ENCODE peak calls at places on chromosomes 11 and 22, in ten cellular contexts. X, O, E, A, L, G, R, K, N and U are unnamed samples.

GRCh38 chr11:62603072-62603408 is 1.4 kb upstream of the MTA2 start:
- DNase-seq in X (peak), O (no peak), E (no peak), A (no peak), L (no peak), G (no peak), R (peak), K (no peak), N (no peak), U (no peak)

GRCh38 chr11:130403301-130403804 is 25.1 kb downstream of the ADAMTS8 start:
- DNase-seq in X (no peak), O (no peak), E (no peak), A (no peak), L (peak), G (peak), R (no peak), K (peak), N (peak), U (no peak)

GRCh38 chr11:111936045-111936400 is 1.1 kb upstream of the DIXDC1 start:
- DNase-seq in X (no peak), O (no peak), E (peak), A (no peak), L (no peak), G (no peak), R (no peak), K (no peak), N (no peak), U (no peak)

GRCh38 chr11:75516886-75517285 is 8.9 kb downstream of the GDPD5 start:
- DNase-seq in X (no peak), O (no peak), E (no peak), A (no peak), L (no peak), G (no peak), R (no peak), K (no peak), N (no peak), U (no peak)

GRCh38 chr11:33690290-33691050 is 10.2 kb downstream of the C11orf91 start:
- DNase-seq in X (no peak), O (no peak), E (no peak), A (no peak), L (peak), G (peak), R (peak), K (peak), N (peak), U (no peak)

GRCh38 chr11:21806508-21806907 is 386.4 kb upstream of the ANO5 start:
- DNase-seq in X (no peak), O (no peak), E (no peak), A (no peak), L (no peak), G (no peak), R (no peak), K (no peak), N (no peak), U (no peak)

GRCh38 chr22:41524283-41524682 is 20.0 kb downstream of the POLR3H start:
- DNase-seq in X (no peak), O (peak), E (no peak), A (no peak), L (no peak), G (peak), R (peak), K (peak), N (peak), U (no peak)

GRCh38 chr22:27212617-27213177 is 555.3 kb downstream of the MIAT start:
- DNase-seq in X (peak), O (no peak), E (peak), A (no peak), L (peak), G (peak), R (peak), K (peak), N (peak), U (no peak)

GRCh38 chr11:62054484-62055121 is 69.2 kb upstream of the INCENP start:
- DNase-seq in X (peak), O (peak), E (peak), A (no peak), L (no peak), G (peak), R (no peak), K (no peak), N (peak), U (no peak)

GRCh38 chr11:11717064-11717725 is 95.4 kb upstream of the GALNT18 start:
- DNase-seq in X (no peak), O (no peak), E (no peak), A (no peak), L (no peak), G (no peak), R (no peak), K (no peak), N (no peak), U (no peak)

GRCh38 chr11:93034640-93035039 is 65.2 kb downstream of the MTNR1B start:
- DNase-seq in X (no peak), O (no peak), E (no peak), A (no peak), L (no peak), G (no peak), R (no peak), K (no peak), N (no peak), U (no peak)

GRCh38 chr11:27700351-27701261 is at the start of gene BDNF:
- DNase-seq in X (peak), O (no peak), E (peak), A (peak), L (no peak), G (no peak), R (peak), K (no peak), N (peak), U (peak)

GRCh38 chr11:84857746-84858145 is 769.4 kb downstream of the DLG2 start:
- DNase-seq in X (no peak), O (no peak), E (no peak), A (no peak), L (no peak), G (no peak), R (no peak), K (no peak), N (peak), U (no peak)

GRCh38 chr11:112465433-112466024 is 204.9 kb upstream of the PLET1 start:
- DNase-seq in X (peak), O (no peak), E (no peak), A (no peak), L (peak), G (no peak), R (no peak), K (no peak), N (no peak), U (no peak)

GRCh38 chr11:71182791-71183556 is 69.4 kb downstream of the SHANK2 start:
- DNase-seq in X (no peak), O (no peak), E (no peak), A (no peak), L (no peak), G (peak), R (no peak), K (no peak), N (no peak), U (no peak)

GRCh38 chr11:129376658-129377341 is 1.2 kb downstream of the BARX2 start:
- DNase-seq in X (no peak), O (no peak), E (no peak), A (no peak), L (no peak), G (no peak), R (no peak), K (no peak), N (no peak), U (no peak)

GRCh38 chr22:42367980-42368378 is 64.2 kb downstream of the NFAM1 start:
- DNase-seq in X (no peak), O (no peak), E (no peak), A (no peak), L (no peak), G (no peak), R (no peak), K (no peak), N (no peak), U (no peak)

GRCh38 chr11:121961228-121961860 is 154.7 kb downstream of the BLID start:
- DNase-seq in X (no peak), O (no peak), E (no peak), A (no peak), L (no peak), G (no peak), R (peak), K (no peak), N (peak), U (no peak)

GRCh38 chr11:64925536-64926449 is 1.3 kb downstream of the PPP2R5B start:
- DNase-seq in X (no peak), O (no peak), E (no peak), A (no peak), L (no peak), G (no peak), R (no peak), K (no peak), N (no peak), U (no peak)

GRCh38 chr22:48065852-48066251 is 1303.4 kb downstream of the TBC1D22A start:
- DNase-seq in X (no peak), O (no peak), E (no peak), A (no peak), L (no peak), G (no peak), R (no peak), K (no peak), N (no peak), U (no peak)

GRCh38 chr11:59175104-59175503 is 3.2 kb downstream of the DTX4 start:
- DNase-seq in X (no peak), O (peak), E (no peak), A (no peak), L (no peak), G (no peak), R (no peak), K (no peak), N (no peak), U (no peak)

GRCh38 chr11:134557571-134558257 is 145.7 kb upstream of the B3GAT1 start:
- DNase-seq in X (no peak), O (no peak), E (no peak), A (no peak), L (no peak), G (no peak), R (no peak), K (no peak), N (no peak), U (no peak)

DNA sequence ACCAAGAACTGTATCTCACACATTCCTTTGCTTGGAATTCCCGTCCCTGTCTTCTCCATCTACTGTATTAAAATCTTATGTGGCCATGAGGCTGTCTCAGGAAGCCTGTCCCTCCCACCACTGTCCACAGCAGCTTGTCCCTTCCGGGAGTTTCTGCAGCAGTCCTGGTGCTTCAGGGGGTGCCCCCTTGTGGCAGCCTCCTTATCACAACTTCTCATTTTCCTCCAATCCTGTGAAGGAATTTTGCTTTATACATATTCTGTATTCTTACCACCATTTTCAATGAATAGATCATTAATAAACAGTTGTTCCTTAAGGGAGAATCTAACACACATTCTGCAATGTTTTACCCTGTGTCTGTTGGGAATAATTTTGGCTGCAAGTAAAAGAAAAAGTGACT is 220.4 kb upstream of the RAG2 start:
- DNase-seq in X (peak), O (no peak), E (peak), A (no peak), L (no peak), G (no peak), R (peak), K (no peak), N (peak), U (peak)
- TF ChIP-seq CTCF in X (peak), O (no peak), E (peak), A (peak), L (peak), G (no peak), R (no peak), K (peak), N (peak), U (peak)

GRCh38 chr22:45831394-45831793 is 145.6 kb downstream of the WNT7B start:
- DNase-seq in X (no peak), O (no peak), E (no peak), A (no peak), L (no peak), G (no peak), R (no peak), K (no peak), N (peak), U (no peak)
- TF ChIP-seq CTCF in X (no peak), O (peak), E (peak), A (peak), L (peak), G (no peak), R (peak), K (peak), N (peak), U (no peak)

GRCh38 chr11:131465746-131466145 is 95.3 kb downstream of the NTM start:
- DNase-seq in X (peak), O (no peak), E (peak), A (no peak), L (no peak), G (no peak), R (no peak), K (no peak), N (no peak), U (no peak)
- TF ChIP-seq CTCF in X (peak), O (no peak), E (peak), A (no peak), L (no peak), G (no peak), R (no peak), K (no peak), N (no peak), U (no peak)

GRCh38 chr11:126307706-126308105 is 3.8 kb downstream of the DCPS start:
- DNase-seq in X (peak), O (no peak), E (peak), A (no peak), L (no peak), G (no peak), R (peak), K (no peak), N (peak), U (no peak)

GRCh38 chr11:126310992-126311310 is 7.1 kb downstream of the DCPS start:
- DNase-seq in X (no peak), O (no peak), E (no peak), A (no peak), L (no peak), G (no peak), R (no peak), K (no peak), N (peak), U (no peak)

GRCh38 chr11:126310229-126310991 is 6.5 kb downstream of the DCPS start:
- DNase-seq in X (peak), O (peak), E (peak), A (no peak), L (no peak), G (peak), R (peak), K (no peak), N (peak), U (peak)

GRCh38 chr11:126305699-126306098 is 1.8 kb downstream of the DCPS start:
- DNase-seq in X (no peak), O (no peak), E (no peak), A (no peak), L (no peak), G (no peak), R (no peak), K (no peak), N (no peak), U (peak)

DNA sequence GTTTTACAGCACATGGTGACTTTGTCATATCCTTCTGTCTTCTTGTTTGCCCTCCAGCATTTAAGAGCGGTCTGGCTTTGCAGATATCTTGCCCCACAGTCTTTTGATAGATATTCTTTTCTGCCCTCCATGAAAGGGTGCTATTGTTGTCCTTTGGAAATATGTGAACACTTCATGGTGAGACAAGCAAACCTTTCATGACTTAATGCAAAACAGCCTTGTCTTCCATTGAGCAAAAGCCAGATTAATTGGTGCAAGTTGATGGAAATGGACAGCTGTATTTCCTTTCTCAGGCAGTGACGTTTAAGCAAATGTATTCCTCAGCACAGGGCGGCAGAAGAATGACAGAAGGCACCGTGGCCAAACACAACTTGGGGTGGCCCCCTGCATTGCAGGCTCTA is 4.4 kb downstream of the DCPS start:
- DNase-seq in X (no peak), O (no peak), E (no peak), A (no peak), L (no peak), G (no peak), R (no peak), K (no peak), N (no peak), U (no peak)
- TF ChIP-seq CTCF in X (no peak), O (no peak), E (no peak), A (no peak), L (no peak), G (no peak), R (no peak), K (no peak), N (no peak), U (no peak)

DNA sequence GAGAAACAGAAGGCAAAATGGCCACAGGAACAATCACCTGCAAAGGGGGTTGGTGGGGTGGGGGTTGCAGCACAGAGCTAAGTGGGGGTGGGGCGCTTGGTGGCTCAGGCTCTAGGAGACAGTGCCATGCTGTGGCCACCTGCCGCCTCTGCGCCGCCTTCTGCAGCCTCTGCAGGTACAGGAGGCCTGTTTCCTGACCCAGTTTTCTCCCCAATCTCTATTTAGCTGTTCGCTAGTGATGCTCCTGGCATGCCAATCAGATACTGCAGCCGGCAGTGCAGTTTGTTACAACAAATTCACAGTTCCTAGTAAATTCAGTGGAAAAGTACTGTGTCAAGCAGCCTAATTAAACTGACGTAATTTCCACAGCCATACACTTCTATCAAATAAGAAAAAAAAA is 106.4 kb downstream of the SERGEF start:
- DNase-seq in X (peak), O (peak), E (peak), A (no peak), L (no peak), G (no peak), R (peak), K (no peak), N (no peak), U (no peak)
- TF ChIP-seq CTCF in X (peak), O (peak), E (peak), A (peak), L (peak), G (no peak), R (no peak), K (no peak), N (no peak), U (no peak)